ENCODE peak calls at places on chromosomes 12 and 14, in four cellular contexts. One of them, this sample, is unnamed.

GRCh38 chr12:94109154-94109553 is 39.2 kb upstream of the PLXNC1 start:
- DNase-seq in T-cell: no peak
- DNase-seq in body of pancreas: no peak
- DNase-seq in central memory CD4-positive, alpha-beta T cell: no peak
- DNase-seq in this sample: no peak

GRCh38 chr14:77025744-77026165 is 2.8 kb downstream of the IRF2BPL start:
- DNase-seq in body of pancreas: peak
- DNase-seq in T-cell: no peak
- DNase-seq in central memory CD4-positive, alpha-beta T cell: no peak
- DNase-seq in this sample: peak

GRCh38 chr12:130633771-130634170 is 82.3 kb downstream of the RIMBP2 start:
- DNase-seq in central memory CD4-positive, alpha-beta T cell: no peak
- DNase-seq in T-cell: no peak
- DNase-seq in body of pancreas: peak
- DNase-seq in this sample: no peak

GRCh38 chr14:61466905-61467280 is 145.5 kb downstream of the PRKCH start:
- DNase-seq in body of pancreas: no peak
- DNase-seq in T-cell: no peak
- DNase-seq in central memory CD4-positive, alpha-beta T cell: no peak
- DNase-seq in this sample: no peak

GRCh38 chr12:106305376-106305775 is 2.8 kb downstream of the TCP11L2 start:
- DNase-seq in T-cell: no peak
- DNase-seq in central memory CD4-positive, alpha-beta T cell: no peak
- DNase-seq in body of pancreas: no peak
- DNase-seq in this sample: no peak

GRCh38 chr12:50581226-50582184 is 76.7 kb downstream of the DIP2B start:
- DNase-seq in central memory CD4-positive, alpha-beta T cell: no peak
- DNase-seq in body of pancreas: no peak
- DNase-seq in T-cell: no peak
- DNase-seq in this sample: peak

GRCh38 chr12:53171725-53172329 is 8.7 kb upstream of the ZNF740 start:
- DNase-seq in body of pancreas: no peak
- DNase-seq in central memory CD4-positive, alpha-beta T cell: no peak
- DNase-seq in T-cell: no peak
- DNase-seq in this sample: no peak

GRCh38 chr14:54814076-54814475 is 88.5 kb downstream of the GCH1 start:
- DNase-seq in T-cell: no peak
- DNase-seq in central memory CD4-positive, alpha-beta T cell: no peak
- DNase-seq in body of pancreas: no peak
- DNase-seq in this sample: no peak

GRCh38 chr12:28793767-28794166 is 355.3 kb upstream of the FAR2 start:
- DNase-seq in T-cell: no peak
- DNase-seq in central memory CD4-positive, alpha-beta T cell: no peak
- DNase-seq in body of pancreas: no peak
- DNase-seq in this sample: no peak

GRCh38 chr14:65412881-65413738 is 580 bp downstream of the FUT8 start:
- DNase-seq in body of pancreas: peak
- DNase-seq in central memory CD4-positive, alpha-beta T cell: no peak
- DNase-seq in T-cell: peak
- DNase-seq in this sample: no peak

GRCh38 chr12:94615284-94616216 is 34.8 kb downstream of the TMCC3 start:
- DNase-seq in central memory CD4-positive, alpha-beta T cell: no peak
- DNase-seq in T-cell: no peak
- DNase-seq in body of pancreas: peak
- DNase-seq in this sample: peak

GRCh38 chr14:104370256-104370870 is 209.2 kb upstream of the C14orf180 start:
- DNase-seq in body of pancreas: no peak
- DNase-seq in T-cell: no peak
- DNase-seq in central memory CD4-positive, alpha-beta T cell: no peak
- DNase-seq in this sample: no peak

GRCh38 chr14:51789631-51790030 is 70.8 kb upstream of the GNG2 start:
- DNase-seq in T-cell: no peak
- DNase-seq in central memory CD4-positive, alpha-beta T cell: no peak
- DNase-seq in body of pancreas: no peak
- DNase-seq in this sample: no peak

GRCh38 chr14:21025374-21026151 is 702 bp upstream of the NDRG2 start:
- DNase-seq in T-cell: no peak
- DNase-seq in central memory CD4-positive, alpha-beta T cell: no peak
- DNase-seq in body of pancreas: peak
- DNase-seq in this sample: no peak